ENCODE peak calls at places on chromosomes 12 and 14, in seven cellular contexts. M is heart left ventricle; N is CD4-positive, CD25-positive, alpha-beta regulatory T cell; S is tibial nerve; H is fibroblast of lung; E is right atrium auricular region; D is cardiac muscle cell. T is an unnamed sample. For H3K4me1 and H3K36me3, the result is how much of the 10 kb centered on the place peaks cover.

GRCh38 chr12:129531004-129531403 is 372.8 kb downstream of the TMEM132D start:
- DNase-seq in H (no peak), M (no peak), D (no peak), N (no peak), S (no peak), E (no peak), T (no peak)

GRCh38 chr14:100065161-100065871 is at the start of gene EVL:
- DNase-seq in D (no peak), N (peak), S (no peak), M (peak), E (no peak), H (no peak), T (no peak)

GRCh38 chr12:75294797-75295196 is 35.3 kb downstream of the CAPS2 start:
- DNase-seq in N (no peak), H (no peak), D (no peak), S (no peak), E (no peak), M (no peak), T (no peak)

GRCh38 chr12:125292700-125293099 is 227.5 kb downstream of the AACS start:
- DNase-seq in D (no peak), S (no peak), M (no peak), H (no peak), N (no peak), E (no peak), T (no peak)

GRCh38 chr14:47917344-47917954 is 242.0 kb upstream of the MDGA2 start:
- DNase-seq in M (no peak), D (peak), S (peak), N (no peak), E (no peak), H (peak), T (no peak)

GRCh38 chr14:78767436-78767835 is 597.3 kb downstream of the NRXN3 start:
- DNase-seq in E (no peak), N (no peak), S (no peak), H (no peak), M (no peak), D (peak), T (no peak)

GRCh38 chr12:127619869-127620769 is 646.9 kb upstream of the TMEM132C start:
- DNase-seq in D (no peak), S (no peak), M (no peak), N (no peak), H (no peak), E (no peak), T (no peak)

GRCh38 chr12:93090768-93091172 is 161.7 kb upstream of the EEA1 start:
- DNase-seq in S (no peak), N (peak), M (no peak), E (no peak), H (peak), D (peak), T (no peak)

GRCh38 chr12:71691504-71692129 is 5.7 kb downstream of the TMEM19 start:
- DNase-seq in H (no peak), M (no peak), D (no peak), N (no peak), S (no peak), E (no peak), T (no peak)

GRCh38 chr12:55933158-55933798 is 2.3 kb downstream of the DGKA start:
- DNase-seq in H (peak), D (no peak), M (no peak), N (no peak), E (no peak), S (no peak), T (peak)

GRCh38 chr14:25007832-25008231 is 42.1 kb downstream of the STXBP6 start:
- DNase-seq in E (no peak), N (no peak), S (no peak), M (no peak), H (no peak), D (no peak), T (no peak)

DNA sequence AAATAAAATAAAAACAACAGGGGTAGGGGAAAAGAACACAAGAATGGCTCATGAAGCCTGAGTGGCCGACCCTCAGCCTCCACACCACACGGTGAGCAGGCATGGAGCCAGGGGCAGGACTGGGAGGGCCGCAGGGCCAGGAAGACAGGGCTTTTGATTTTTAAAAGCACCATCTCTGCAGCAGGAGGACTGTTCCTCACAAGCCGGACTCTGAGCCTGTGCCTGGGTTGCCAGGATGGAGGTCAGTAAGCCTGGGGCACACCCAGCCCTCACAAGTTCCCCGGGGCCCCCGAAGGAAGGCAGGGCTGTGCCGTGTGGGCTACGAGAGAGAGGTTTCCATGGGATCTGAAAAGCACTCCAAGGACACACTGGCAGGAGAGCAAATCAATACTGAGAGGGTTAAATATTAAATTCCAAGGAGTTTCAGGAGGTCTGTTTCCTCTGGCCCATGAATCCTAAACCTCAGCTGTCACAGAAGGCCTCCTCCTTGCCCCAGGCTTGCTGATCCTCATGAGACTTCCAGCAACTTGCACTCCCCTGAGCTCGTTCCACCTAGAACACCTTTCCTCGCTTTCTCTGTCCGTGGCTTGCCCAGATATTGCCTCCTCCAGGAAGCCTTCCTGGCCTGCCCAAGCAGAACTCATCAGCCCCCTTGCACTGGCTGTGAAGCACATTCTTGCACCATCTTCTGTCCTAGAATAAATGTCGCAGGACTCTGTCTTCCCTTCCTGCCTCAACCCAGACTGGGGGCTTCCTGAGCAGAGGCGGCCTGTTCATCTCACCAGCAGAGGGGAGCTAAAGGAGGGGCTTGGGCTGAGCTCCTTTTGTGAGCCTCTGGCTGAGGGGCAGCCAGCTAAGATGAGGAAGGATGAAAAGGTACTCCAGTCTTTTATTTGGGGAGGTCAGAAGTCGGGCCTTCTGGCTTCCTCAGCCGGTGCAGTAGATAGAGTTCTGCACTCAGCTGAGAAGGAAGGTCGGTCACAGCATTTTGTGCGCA is 64.6 kb downstream of the CCDC88C start:
- DNase-seq in M (no peak), E (no peak), N (no peak), D (no peak), S (no peak), H (no peak), T (no peak)
- H3K4me1 ChIP-seq in M (under half), E (under half), N (half or more), D (under half), S (under half), H (under half), T (under half)

GRCh38 chr14:20803221-20803620 is 577 bp upstream of the RNASE1 start:
- DNase-seq in D (no peak), H (no peak), E (no peak), M (no peak), S (no peak), N (no peak), T (no peak)

GRCh38 chr14:20801726-20802125 is 918 bp downstream of the RNASE1 start:
- DNase-seq in D (peak), E (no peak), M (peak), H (no peak), S (no peak), N (no peak), T (no peak)

GRCh38 chr14:20799955-20800544 is 2.6 kb downstream of the RNASE1 start:
- DNase-seq in E (peak), N (no peak), S (peak), D (peak), M (peak), H (no peak), T (peak)

GRCh38 chr14:20805485-20805884 is 2.8 kb upstream of the RNASE1 start:
- DNase-seq in M (no peak), E (no peak), S (no peak), N (no peak), D (no peak), H (no peak), T (no peak)

GRCh38 chr14:20802341-20803084 is at the start of gene RNASE1:
- DNase-seq in E (peak), M (peak), N (no peak), S (peak), H (no peak), D (peak), T (peak)
- H3K4me3 ChIP-seq in E (peak), M (peak), N (no peak), S (peak), H (no peak), D (no peak), T (peak)

GRCh38 chr12:109087250-109087649 is 6.0 kb downstream of the ALKBH2 start:
- DNase-seq in H (no peak), D (no peak), E (no peak), S (no peak), N (no peak), M (no peak), T (no peak)
- H3K36me3 ChIP-seq in H (under half), D (half or more), E (half or more), S (half or more), N (half or more), M (half or more), T (half or more)

GRCh38 chr12:46370792-46371717 is 1.5 kb downstream of the SLC38A2 start:
- DNase-seq in H (peak), N (peak), E (peak), M (peak), S (peak), D (peak), T (peak)

GRCh38 chr12:46371718-46372130 is 849 bp downstream of the SLC38A2 start:
- DNase-seq in E (peak), D (peak), M (peak), N (peak), H (peak), S (peak), T (peak)

GRCh38 chr12:46369095-46369473 is 3.5 kb downstream of the SLC38A2 start:
- DNase-seq in E (no peak), D (no peak), H (no peak), M (no peak), S (no peak), N (no peak), T (no peak)

GRCh38 chr12:46369474-46370379 is 2.8 kb downstream of the SLC38A2 start:
- DNase-seq in H (no peak), E (no peak), M (no peak), D (peak), S (no peak), N (no peak), T (no peak)

DNA sequence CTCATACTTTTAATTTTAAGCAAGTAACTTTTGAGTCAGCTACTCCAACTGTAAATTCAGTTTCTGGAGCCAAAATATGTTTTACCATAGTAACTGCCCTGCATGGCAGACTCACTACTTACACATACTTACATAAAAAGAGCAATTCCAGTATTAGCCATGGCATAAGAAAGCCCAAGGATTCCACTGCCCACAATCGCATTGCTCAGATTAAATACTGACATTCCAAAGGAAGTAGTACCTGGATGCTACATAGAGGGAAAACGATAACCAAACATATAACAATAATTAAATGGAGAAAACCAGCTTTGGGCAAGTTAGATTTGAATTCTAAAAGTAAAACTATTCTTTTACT is 2.2 kb downstream of the SLC38A2 start:
- DNase-seq in E (no peak), S (no peak), M (no peak), N (no peak), H (no peak), D (peak), T (no peak)
- H3K4me1 ChIP-seq in E (half or more), S (half or more), M (half or more), N (half or more), H (under half), D (under half), T (under half)

GRCh38 chr14:106579084-106579483 is 1052.7 kb downstream of the TMEM121 start:
- DNase-seq in M (no peak), D (no peak), N (no peak), H (no peak), S (no peak), E (no peak), T (no peak)

DNA sequence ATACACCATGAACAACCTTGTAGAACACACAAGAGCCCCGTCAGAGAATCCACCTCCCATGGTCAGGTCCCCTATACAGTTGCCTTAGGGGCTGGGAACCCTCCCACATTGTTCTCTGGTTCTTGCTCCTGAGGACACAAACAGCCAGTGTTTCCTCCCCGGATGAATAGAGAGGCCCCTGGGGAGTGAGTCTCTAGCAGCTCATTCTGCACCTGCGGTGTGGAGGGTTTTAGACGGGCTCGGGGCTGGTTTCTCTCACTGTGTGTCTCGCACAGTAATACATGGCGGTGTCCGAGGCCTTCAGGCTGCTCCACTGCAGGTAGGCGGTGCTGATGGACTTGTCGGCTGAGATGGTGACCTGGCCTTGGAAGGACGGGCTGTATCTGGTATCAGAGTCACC is 1052.1 kb downstream of the TMEM121 start:
- DNase-seq in E (no peak), D (no peak), M (no peak), S (no peak), N (no peak), H (no peak), T (no peak)
- H3K4me3 ChIP-seq in E (no peak), D (no peak), M (no peak), S (no peak), N (no peak), H (no peak), T (no peak)

T was measured in ascending aorta.